ENCODE peak calls at places on chromosomes 16 and 17, in four cellular contexts. M is PC-9, O is lower lobe of right lung, B is RWPE1. Y is an unnamed sample.

GRCh38 chr17:49741009-49741691 is 22.8 kb downstream of the FAM117A start:
- DNase-seq in B (no peak), M (no peak), O (no peak), Y (no peak)

GRCh38 chr16:9138731-9139501 is 47.5 kb downstream of the HAPSTR1 start:
- DNase-seq in B (peak), O (peak), M (no peak), Y (peak)

GRCh38 chr17:3512512-3513171 is 36.8 kb downstream of the ASPA start:
- DNase-seq in M (no peak), O (no peak), B (no peak), Y (no peak)

GRCh38 chr16:87860553-87861299 is 8.6 kb downstream of the SLC7A5 start:
- DNase-seq in O (no peak), B (no peak), M (peak), Y (no peak)

GRCh38 chr16:46897471-46897870 is 13.3 kb downstream of the GPT2 start:
- DNase-seq in B (no peak), M (no peak), O (no peak), Y (no peak)

GRCh38 chr17:32596666-32597065 is 109.9 kb downstream of the CDK5R1 start:
- DNase-seq in O (no peak), B (no peak), M (no peak), Y (no peak)

GRCh38 chr16:53620476-53620875 is 83.2 kb downstream of the RPGRIP1L start:
- DNase-seq in M (no peak), B (no peak), O (no peak), Y (no peak)

GRCh38 chr16:47523342-47524006 is 62.3 kb downstream of the PHKB start:
- DNase-seq in B (no peak), O (no peak), M (no peak), Y (no peak)

GRCh38 chr17:13420294-13421277 is 181.1 kb downstream of the HS3ST3A1 start:
- DNase-seq in M (no peak), B (peak), O (no peak), Y (no peak)

GRCh38 chr16:67248401-67249177 is at the start of gene SLC9A5:
- DNase-seq in M (peak), O (peak), B (no peak), Y (peak)

GRCh38 chr17:15377200-15377599 is 35.8 kb upstream of the TEKT3 start:
- DNase-seq in B (no peak), M (no peak), O (no peak), Y (no peak)

GRCh38 chr17:82019905-82020873 is 2.5 kb downstream of the CENPX start:
- DNase-seq in M (peak), O (peak), B (no peak), Y (peak)

GRCh38 chr17:1830288-1830687 is 483 bp downstream of the RPA1 start:
- DNase-seq in O (no peak), M (peak), B (peak), Y (no peak)

GRCh38 chr17:37110816-37111215 is 162.1 kb downstream of the AATF start:
- DNase-seq in B (no peak), M (no peak), O (no peak), Y (no peak)

GRCh38 chr16:11681526-11681925 is 13.3 kb downstream of the SNN start:
- DNase-seq in M (no peak), O (no peak), B (no peak), Y (peak)

GRCh38 chr17:66654341-66654740 is 180.6 kb upstream of the CACNG5 start:
- DNase-seq in O (no peak), M (no peak), B (no peak), Y (no peak)

GRCh38 chr17:28467456-28468025 is 5.9 kb upstream of the SLC13A2 start:
- DNase-seq in O (no peak), B (no peak), M (no peak), Y (no peak)

GRCh38 chr17:83079340-83079747 is at the start of gene METRNL:
- DNase-seq in O (peak), B (peak), M (peak), Y (peak)

GRCh38 chr16:49921791-49922456 is 66.0 kb upstream of the ZNF423 start:
- DNase-seq in B (peak), M (peak), O (peak), Y (no peak)

GRCh38 chr17:61414141-61414935 is 14.7 kb downstream of the TBX2 start:
- DNase-seq in B (no peak), O (peak), M (no peak), Y (peak)

GRCh38 chr17:38905375-38905774 is 20.0 kb upstream of the LASP1NB start:
- DNase-seq in M (no peak), O (no peak), B (no peak), Y (no peak)
- H3K27ac ChIP-seq in M (no peak), O (no peak), B (no peak), Y (no peak)

GRCh38 chr16:65024649-65025243 is 97.1 kb downstream of the CDH11 start:
- DNase-seq in B (no peak), O (no peak), M (no peak), Y (no peak)

DNA sequence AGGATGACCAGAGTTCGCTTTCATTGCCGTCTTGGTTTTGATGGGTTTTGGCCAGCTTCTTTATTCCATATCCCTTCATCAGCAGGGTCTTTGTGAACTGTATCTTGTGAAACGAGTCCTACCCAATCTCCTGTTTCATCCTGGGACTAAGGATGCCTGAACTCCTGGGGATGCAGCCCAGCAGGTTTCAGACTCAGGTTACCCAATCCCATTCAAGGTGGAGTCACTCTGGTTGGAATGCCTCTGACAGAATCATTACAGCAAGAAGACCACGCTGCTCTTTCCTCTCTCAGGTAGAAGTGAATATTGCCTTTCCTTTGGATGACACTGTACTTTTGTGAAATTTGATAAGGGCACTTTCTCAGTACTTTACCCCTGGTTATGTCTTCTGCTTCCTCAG is 98.1 kb downstream of the CDH11 start:
- DNase-seq in M (no peak), B (no peak), O (no peak), Y (no peak)
- H3K27ac ChIP-seq in M (no peak), B (no peak), O (no peak), Y (no peak)

GRCh38 chr17:31200287-31200686 is 96.8 kb downstream of the OMG start:
- DNase-seq in O (no peak), M (no peak), B (no peak), Y (no peak)
- H3K27ac ChIP-seq in O (no peak), M (no peak), B (no peak), Y (no peak)

GRCh38 chr16:58933186-58933585 is 199.1 kb upstream of the GOT2 start:
- DNase-seq in B (no peak), M (no peak), O (no peak), Y (no peak)

GRCh38 chr16:58931436-58931835 is 197.3 kb upstream of the GOT2 start:
- DNase-seq in O (no peak), B (no peak), M (no peak), Y (no peak)
- H3K27ac ChIP-seq in O (no peak), B (no peak), M (no peak), Y (no peak)

Y was measured in upper lobe of right lung.